ENCODE peak calls at places on chromosome 16, in nine cellular contexts. L is neuronal stem cell, R is IMR-90, N is colonic mucosa, Q is neural progenitor cell, U is mesenchymal stem cell, P is GM23248, K is endodermal cell, S is fibroblast of lung. D is an unnamed sample. For H3K9me3, the result is how much of the 10 kb centered on the place peaks cover.

GRCh38 chr16:4701791-4702465 is 8.6 kb downstream of the NUDT16L1 start:
- DNase-seq in L (no peak), R (no peak), N (peak), Q (no peak), U (no peak), P (no peak), K (no peak), S (no peak), D (no peak)

GRCh38 chr16:70634861-70635260 is 11.5 kb upstream of the IL34 start:
- DNase-seq in L (no peak), R (peak), N (no peak), Q (no peak), U (no peak), P (peak), K (no peak), S (peak), D (peak)

GRCh38 chr16:70577256-70577698 is 53.7 kb downstream of the SF3B3 start:
- DNase-seq in L (no peak), R (peak), N (no peak), Q (no peak), U (peak), P (peak), K (peak), S (peak), D (peak)

GRCh38 chr16:4802659-4803287 is 340 bp upstream of the ROGDI start:
- DNase-seq in L (peak), R (peak), N (peak), Q (peak), U (peak), P (peak), K (peak), S (peak), D (peak)

GRCh38 chr16:1706386-1707192 is 594 bp downstream of the MAPK8IP3 start:
- DNase-seq in L (no peak), R (peak), N (peak), Q (peak), U (peak), P (peak), K (peak), S (peak), D (peak)

GRCh38 chr16:82891424-82891823 is 264.7 kb downstream of the CDH13 start:
- DNase-seq in L (no peak), R (no peak), N (no peak), Q (no peak), U (no peak), P (no peak), K (no peak), S (no peak), D (no peak)

GRCh38 chr16:12398736-12399047 is 405.0 kb downstream of the CPPED1 start:
- DNase-seq in L (no peak), R (no peak), N (no peak), Q (no peak), U (no peak), P (no peak), K (no peak), S (no peak), D (no peak)

GRCh38 chr16:13448346-13448745 is 471.6 kb upstream of the ERCC4 start:
- DNase-seq in L (no peak), R (no peak), N (no peak), Q (no peak), U (no peak), P (no peak), K (no peak), S (no peak), D (no peak)

GRCh38 chr16:72014675-72015074 is 6.1 kb downstream of the DHODH start:
- DNase-seq in L (no peak), R (no peak), N (no peak), Q (no peak), U (no peak), P (no peak), K (no peak), S (no peak), D (no peak)

GRCh38 chr16:62225675-62226074 is 189.4 kb upstream of the CDH8 start:
- DNase-seq in L (peak), R (no peak), N (peak), Q (peak), U (peak), P (peak), K (peak), S (peak), D (peak)

GRCh38 chr16:67349172-67349571 is 22.6 kb downstream of the LRRC36 start:
- DNase-seq in L (no peak), R (peak), N (no peak), Q (no peak), U (peak), P (peak), K (no peak), S (peak), D (peak)

GRCh38 chr16:75732871-75733270 is 6.6 kb upstream of the CPHXL start:
- DNase-seq in L (no peak), R (no peak), N (no peak), Q (no peak), U (peak), P (no peak), K (no peak), S (no peak), D (no peak)
- H3K9me3 ChIP-seq in L (under half), R (under half), N (under half), Q (under half), U (under half), P (under half), K (under half), S (under half), D (under half)

GRCh38 chr16:85902366-85903155 is 3.6 kb downstream of the IRF8 start:
- DNase-seq in L (no peak), R (no peak), N (no peak), Q (peak), U (no peak), P (no peak), K (peak), S (no peak), D (no peak)
- H3K9ac ChIP-seq in L (no peak), R (no peak), N (no peak), Q (no peak), U (no peak), P (no peak), K (no peak), S (no peak), D (no peak)

DNA sequence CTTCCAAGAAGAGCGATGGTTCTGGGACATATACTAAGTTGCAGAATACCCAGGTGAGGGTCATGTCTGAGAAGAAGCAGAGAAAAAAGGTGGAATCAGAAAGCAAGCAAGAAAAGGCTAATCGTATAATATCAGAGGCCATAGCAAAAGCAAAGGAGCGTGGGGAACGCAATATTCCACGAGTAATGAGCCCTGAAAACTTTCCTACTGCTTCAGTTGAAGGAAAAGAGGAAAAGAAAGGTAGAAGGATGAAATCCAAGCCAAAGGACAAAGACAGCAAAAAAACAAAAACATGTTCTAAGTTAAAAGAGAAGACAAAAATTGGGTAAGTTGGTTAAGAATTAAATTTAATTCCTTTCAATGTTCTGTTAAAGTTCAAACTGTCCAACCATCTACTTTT is 154.7 kb downstream of the CHD9 start:
- DNase-seq in L (no peak), R (no peak), N (no peak), Q (no peak), U (no peak), P (peak), K (no peak), S (no peak), D (no peak)
- H3K4me3 ChIP-seq in L (peak), R (peak), N (peak), Q (peak), U (no peak), P (peak), K (peak), S (peak), D (peak)

GRCh38 chr16:88284101-88284500 is 98.7 kb upstream of the ZNF469 start:
- DNase-seq in L (no peak), R (no peak), N (no peak), Q (no peak), U (no peak), P (no peak), K (no peak), S (no peak), D (no peak)

GRCh38 chr16:88286301-88286923 is 96.3 kb upstream of the ZNF469 start:
- DNase-seq in L (no peak), R (no peak), N (no peak), Q (no peak), U (no peak), P (no peak), K (no peak), S (no peak), D (no peak)

GRCh38 chr16:88284626-88285513 is 97.9 kb upstream of the ZNF469 start:
- DNase-seq in L (no peak), R (no peak), N (no peak), Q (no peak), U (no peak), P (no peak), K (no peak), S (no peak), D (no peak)

GRCh38 chr16:88287219-88287618 is 95.5 kb upstream of the ZNF469 start:
- DNase-seq in L (no peak), R (no peak), N (no peak), Q (no peak), U (no peak), P (no peak), K (peak), S (peak), D (no peak)

GRCh38 chr16:88285514-88285822 is 97.3 kb upstream of the ZNF469 start:
- DNase-seq in L (no peak), R (no peak), N (no peak), Q (no peak), U (no peak), P (no peak), K (no peak), S (no peak), D (no peak)
- H3K9me3 ChIP-seq in L (under half), R (under half), N (under half), Q (under half), U (under half), P (under half), K (under half), S (under half), D (under half)

GRCh38 chr16:29665294-29666077 is 2.4 kb downstream of the SPN start:
- DNase-seq in L (no peak), R (no peak), N (no peak), Q (no peak), U (no peak), P (no peak), K (peak), S (no peak), D (no peak)
- H3K9ac ChIP-seq in L (no peak), R (no peak), N (peak), Q (no peak), U (no peak), P (no peak), K (no peak), S (no peak), D (no peak)

GRCh38 chr16:54355251-54355650 is 68.7 kb upstream of the IRX3 start:
- DNase-seq in L (no peak), R (peak), N (no peak), Q (no peak), U (peak), P (peak), K (no peak), S (peak), D (peak)
- H3K4me3 ChIP-seq in L (no peak), R (no peak), N (no peak), Q (no peak), U (no peak), P (no peak), K (no peak), S (no peak), D (no peak)

GRCh38 chr16:35585411-35585810 is 2126.0 kb downstream of the TP53TG3F start:
- DNase-seq in L (no peak), R (no peak), N (no peak), Q (no peak), U (no peak), P (no peak), K (no peak), S (no peak), D (no peak)
- H3K9me3 ChIP-seq in L (under half), R (under half), N (under half), Q (under half), U (under half), P (under half), K (half or more), S (under half), D (under half)

DNA sequence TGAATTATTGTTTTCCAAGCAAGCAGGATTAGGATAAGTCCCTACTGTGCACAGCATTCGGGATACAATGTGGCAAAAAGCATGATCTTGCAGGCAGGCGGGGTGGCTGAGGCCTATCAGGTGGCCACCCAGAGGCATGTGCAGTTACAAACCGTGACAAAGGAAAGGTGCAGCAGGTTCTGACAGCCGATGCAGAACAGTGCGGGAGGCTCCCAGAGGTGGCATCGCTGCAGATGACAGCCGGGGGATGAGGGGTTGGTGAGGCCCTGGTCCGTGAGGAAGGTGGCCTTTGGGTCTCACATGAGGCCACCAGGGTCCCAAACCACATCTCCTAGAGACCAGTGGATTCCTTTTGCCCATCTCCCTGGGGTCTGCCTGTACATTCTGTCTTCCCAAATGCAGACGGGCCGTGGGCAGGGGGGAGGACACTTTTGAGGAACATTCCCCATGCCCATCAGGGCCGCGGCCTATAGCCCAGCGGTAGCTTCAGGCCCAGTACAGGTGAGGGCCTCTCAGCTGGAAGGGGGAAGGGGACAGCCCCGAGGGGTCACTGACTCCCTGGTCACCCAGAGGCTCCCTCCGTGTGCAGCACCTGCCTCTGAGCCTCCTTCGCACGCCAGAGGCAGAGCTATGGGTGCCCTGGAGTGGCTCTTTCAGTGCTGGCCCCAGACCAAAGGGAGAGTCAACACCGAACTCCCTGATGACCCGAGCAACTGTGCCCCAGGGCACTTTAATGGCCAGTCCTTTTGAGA is 85.1 kb downstream of the SOCS1 start:
- DNase-seq in L (no peak), R (no peak), N (no peak), Q (no peak), U (no peak), P (no peak), K (no peak), S (no peak), D (no peak)
- H3K9ac ChIP-seq in L (peak), R (no peak), N (no peak), Q (no peak), U (no peak), P (no peak), K (no peak), S (no peak), D (no peak)

GRCh38 chr16:31138621-31139578 is 3.4 kb upstream of the PRSS8 start:
- DNase-seq in L (no peak), R (peak), N (peak), Q (peak), U (peak), P (peak), K (peak), S (peak), D (no peak)
- H3K4me3 ChIP-seq in L (no peak), R (no peak), N (no peak), Q (no peak), U (no peak), P (no peak), K (no peak), S (no peak), D (no peak)

D was measured in adipocyte.